ENCODE peak calls at places on chromosomes 1 and 21, in seven cellular contexts. U is transverse colon; R is adrenal gland; L is ascending aorta; S is mucosa of descending colon; B is tibial artery; Z is CD4-positive, alpha-beta memory T cell. Q is an unnamed sample. For H3K4me1, the result is how much of the 10 kb centered on the place peaks cover.

GRCh38 chr1:21149862-21150432 is 26.8 kb downstream of the EIF4G3 start:
- DNase-seq in S (no peak), R (no peak), Z (no peak), B (no peak), L (no peak), U (no peak), Q (no peak)

GRCh38 chr1:10267319-10267718 is 56.9 kb downstream of the KIF1B start:
- DNase-seq in S (no peak), L (no peak), Z (no peak), U (no peak), B (no peak), R (no peak), Q (no peak)

GRCh38 chr1:186033744-186034345 is 299.7 kb downstream of the HMCN1 start:
- DNase-seq in B (no peak), S (no peak), Z (no peak), R (no peak), U (no peak), L (no peak), Q (no peak)

GRCh38 chr1:216034506-216034905 is 388.7 kb downstream of the USH2A start:
- DNase-seq in B (no peak), U (no peak), S (no peak), R (no peak), Z (no peak), L (no peak), Q (no peak)

GRCh38 chr1:26856604-26857469 is 6.1 kb upstream of the SFN start:
- DNase-seq in B (no peak), S (no peak), L (no peak), U (no peak), Z (no peak), R (no peak), Q (no peak)

GRCh38 chr1:78102082-78102481 is 56.3 kb downstream of the GIPC2 start:
- DNase-seq in S (no peak), Z (no peak), R (no peak), U (no peak), B (no peak), L (no peak), Q (no peak)

GRCh38 chr1:94015489-94015817 is 105.5 kb downstream of the ABCA4 start:
- DNase-seq in S (no peak), U (no peak), R (no peak), L (no peak), B (no peak), Z (no peak), Q (no peak)

GRCh38 chr21:42545745-42546144 is 32.1 kb downstream of the SLC37A1 start:
- DNase-seq in S (no peak), L (no peak), R (no peak), B (no peak), U (no peak), Z (no peak), Q (no peak)

GRCh38 chr1:24910751-24911650 is 19.1 kb downstream of the RUNX3 start:
- DNase-seq in S (peak), L (peak), B (no peak), R (no peak), Z (peak), U (peak), Q (no peak)

GRCh38 chr1:24586970-24587820 is 31.3 kb downstream of the NCMAP start:
- DNase-seq in Z (peak), U (peak), S (peak), R (peak), L (no peak), B (no peak), Q (no peak)

GRCh38 chr1:12144236-12144635 is 22.6 kb upstream of the TNFRSF1B start:
- DNase-seq in B (no peak), S (peak), U (peak), R (no peak), L (no peak), Z (no peak), Q (no peak)

GRCh38 chr21:33121715-33122475 is 52.0 kb downstream of the OLIG1 start:
- DNase-seq in U (no peak), B (no peak), L (no peak), S (no peak), R (no peak), Z (no peak), Q (no peak)

GRCh38 chr1:3777078-3777547 is 4.6 kb downstream of the SMIM1 start:
- DNase-seq in L (no peak), S (no peak), Z (no peak), R (no peak), U (no peak), B (no peak), Q (no peak)

GRCh38 chr1:47703981-47704596 is 266.2 kb downstream of the FOXD2 start:
- DNase-seq in U (no peak), L (no peak), S (no peak), Z (no peak), R (no peak), B (no peak), Q (no peak)

GRCh38 chr1:43565600-43566360 is 35.1 kb downstream of the PTPRF start:
- DNase-seq in U (peak), L (no peak), S (peak), R (peak), B (peak), Z (peak), Q (no peak)

GRCh38 chr1:116538527-116538926 is 32.3 kb downstream of the CD58 start:
- DNase-seq in Z (no peak), B (no peak), R (no peak), S (no peak), U (no peak), L (no peak), Q (no peak)

GRCh38 chr1:156517746-156518145 is 17.2 kb upstream of the MEF2D start:
- DNase-seq in U (peak), L (no peak), S (no peak), Z (no peak), R (no peak), B (no peak), Q (no peak)

GRCh38 chr1:81142099-81142776 is 658.5 kb upstream of the ADGRL2 start:
- DNase-seq in R (no peak), S (no peak), B (no peak), Z (no peak), L (no peak), U (no peak), Q (no peak)

GRCh38 chr1:59487335-59488031 is 190.6 kb downstream of the FGGY start:
- DNase-seq in B (no peak), L (no peak), S (no peak), R (no peak), U (no peak), Z (no peak), Q (no peak)

GRCh38 chr1:53077599-53077965 is 15.6 kb downstream of the PODN start:
- DNase-seq in S (no peak), L (no peak), U (no peak), Z (no peak), R (no peak), B (no peak), Q (no peak)

GRCh38 chr1:92486251-92487077 is at the start of gene GFI1:
- DNase-seq in U (peak), L (no peak), B (no peak), R (no peak), Z (peak), S (peak), Q (no peak)

GRCh38 chr1:85148524-85149250 is 52.1 kb downstream of the SYDE2 start:
- DNase-seq in S (no peak), R (no peak), U (no peak), Z (no peak), B (no peak), L (no peak), Q (no peak)

GRCh38 chr1:42336978-42337377 is 1.9 kb upstream of the FOXJ3 start:
- DNase-seq in B (no peak), R (no peak), S (no peak), L (no peak), Z (no peak), U (no peak), Q (no peak)

GRCh38 chr1:33094971-33095604 is 14.1 kb downstream of the AZIN2 start:
- DNase-seq in R (peak), L (no peak), Z (no peak), S (peak), B (no peak), U (peak), Q (no peak)

DNA sequence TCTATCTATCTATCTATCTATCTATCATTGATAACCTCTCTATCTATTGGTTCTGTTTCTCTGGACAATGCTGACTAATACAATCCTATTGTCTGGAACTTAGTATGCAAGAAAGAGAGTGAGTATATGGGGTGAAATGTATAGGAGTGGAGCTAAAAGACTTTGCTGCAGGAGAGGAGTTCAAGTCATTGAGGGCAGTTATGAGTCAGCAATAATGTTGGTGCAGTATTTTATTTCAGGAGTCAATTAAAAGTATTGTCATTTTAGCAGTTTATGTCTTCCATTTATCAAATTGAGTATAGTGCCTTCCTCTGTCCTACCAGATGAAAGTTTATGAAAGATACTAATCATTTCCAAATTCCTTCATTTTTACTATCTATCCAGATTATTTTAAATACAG is 55.8 kb downstream of the MAP3K7CL start:
- DNase-seq in B (no peak), R (no peak), U (no peak), L (no peak), S (no peak), Z (no peak), Q (no peak)
- H3K4me1 ChIP-seq in B (under half), R (under half), U (under half), L (under half), S (under half), Z (under half), Q (under half)

GRCh38 chr1:18951818-18952391 is 4.6 kb downstream of the IFFO2 start:
- DNase-seq in R (no peak), B (no peak), U (peak), Z (peak), L (no peak), S (peak), Q (no peak)
- H3K4me1 ChIP-seq in R (half or more), B (half or more), U (half or more), Z (half or more), L (half or more), S (under half), Q (half or more)

DNA sequence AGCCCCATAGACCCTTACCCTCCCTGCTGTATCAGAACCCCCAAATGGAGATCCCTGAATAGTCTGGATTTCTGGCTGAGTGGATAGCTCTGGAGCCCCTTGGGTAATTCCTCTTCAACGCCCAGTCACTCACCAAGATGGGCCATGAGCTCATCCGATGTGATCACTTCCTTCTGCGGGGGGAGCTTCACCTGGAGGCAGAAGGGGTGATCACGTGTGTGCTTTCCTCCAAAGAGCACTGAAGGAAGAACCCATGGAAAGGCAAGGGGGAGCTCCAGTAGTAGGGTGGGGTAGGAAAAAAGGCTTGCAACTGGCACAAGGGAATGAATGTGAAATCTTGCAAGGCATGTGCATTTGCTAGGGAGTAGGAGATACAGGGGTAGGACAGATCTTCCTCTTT is 5.1 kb downstream of the MINDY1 start:
- DNase-seq in U (no peak), B (no peak), R (no peak), S (no peak), Z (no peak), L (no peak), Q (no peak)
- H3K4me1 ChIP-seq in U (under half), B (under half), R (under half), S (under half), Z (half or more), L (under half), Q (under half)

DNA sequence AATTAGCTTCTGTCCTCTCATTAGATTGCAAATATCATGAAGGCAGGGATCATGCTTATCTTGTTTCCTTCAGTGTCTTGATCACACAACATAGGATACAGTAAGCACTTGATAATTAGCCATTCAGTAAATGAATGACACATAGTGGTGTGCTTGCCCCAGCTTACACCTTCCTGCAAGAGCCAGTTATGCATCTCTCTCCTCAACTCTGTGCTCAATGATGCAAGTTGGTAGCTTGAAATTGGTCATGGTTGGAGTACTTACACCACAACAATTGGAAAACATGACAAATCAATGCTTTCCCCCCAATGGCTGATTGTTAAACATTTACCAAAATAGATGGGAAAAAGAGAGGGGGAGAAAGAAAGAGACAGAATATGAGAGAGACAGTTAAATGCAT is 129.2 kb downstream of the NUF2 start:
- DNase-seq in L (no peak), U (no peak), S (no peak), Z (no peak), B (no peak), R (no peak), Q (no peak)
- H3K4me1 ChIP-seq in L (under half), U (under half), S (under half), Z (under half), B (under half), R (under half), Q (under half)

GRCh38 chr1:54978528-54979326 is 1.7 kb upstream of the TMEM61 start:
- DNase-seq in Z (no peak), U (no peak), B (no peak), L (no peak), S (no peak), R (peak), Q (no peak)
- H3K4me1 ChIP-seq in Z (under half), U (under half), B (under half), L (under half), S (under half), R (under half), Q (under half)